ENCODE peak calls at places on chromosomes 1 and 21, in four cellular contexts. M is DMS 273 treated with DMSO at 0.1 percent for 48 hours, B is NAMALWA, O is astrocyte of the spinal cord. N is an unnamed sample.

GRCh38 chr1:151639466-151639865 is 27.6 kb downstream of the SNX27 start:
- DNase-seq in O (peak; percentile 32), M (no peak), B (no peak), N (no peak)

GRCh38 chr1:151871284-151872030 is 17.9 kb upstream of the THEM5 start:
- DNase-seq in O (no peak), B (no peak), M (no peak), N (no peak)

GRCh38 chr1:58460469-58460868 is 86.1 kb downstream of the OMA1 start:
- DNase-seq in M (no peak), B (peak; percentile 11), O (no peak), N (peak; percentile 14)

GRCh38 chr21:34077888-34078287 is 4.5 kb downstream of the MRPS6 start:
- DNase-seq in M (no peak), O (no peak), B (no peak), N (no peak)

GRCh38 chr21:38852278-38852677 is 46.5 kb downstream of the ETS2 start:
- DNase-seq in O (no peak), B (no peak), M (no peak), N (no peak)

GRCh38 chr1:227368009-227368408 is 49.7 kb upstream of the CDC42BPA start:
- DNase-seq in O (no peak), B (no peak), M (no peak), N (no peak)

GRCh38 chr1:63320024-63320799 is 2.2 kb upstream of the FOXD3 start:
- DNase-seq in B (no peak), O (no peak), M (no peak), N (peak; percentile 25)

GRCh38 chr1:234608720-234609527 is 1.1 kb downstream of the IRF2BP2 start:
- DNase-seq in B (peak; percentile 70), M (no peak), O (peak; percentile 65), N (no peak)

GRCh38 chr1:8094481-8095241 is 68.6 kb upstream of the ERRFI1 start:
- DNase-seq in O (peak; percentile 93), M (no peak), B (no peak), N (no peak)

GRCh38 chr1:201530741-201531521 is 8.0 kb upstream of the NAV1 start:
- DNase-seq in O (peak; percentile 85), B (peak; percentile 55), M (peak; percentile 65), N (peak; percentile 65)

GRCh38 chr1:64809309-64809708 is 64.4 kb downstream of the RAVER2 start:
- DNase-seq in B (no peak), M (no peak), O (no peak), N (no peak)

GRCh38 chr21:44547656-44548331 is 3.5 kb downstream of the KRTAP10-2 start:
- DNase-seq in M (no peak), O (no peak), B (no peak), N (no peak)

GRCh38 chr21:32886339-32886738 is 114.8 kb upstream of the PAXBP1 start:
- DNase-seq in O (no peak), M (no peak), B (no peak), N (no peak)

GRCh38 chr1:18929686-18930085 is 26.8 kb downstream of the IFFO2 start:
- DNase-seq in B (no peak), M (no peak), O (peak; percentile 70), N (no peak)

GRCh38 chr1:211517006-211517405 is 25.0 kb upstream of the RD3 start:
- DNase-seq in M (no peak), B (peak; percentile 58), O (no peak), N (no peak)

GRCh38 chr1:168135982-168136708 is 585 bp downstream of the GPR161 start:
- DNase-seq in O (no peak), M (no peak), B (no peak), N (no peak)

GRCh38 chr1:32774950-32775634 is 42.1 kb downstream of the YARS1 start:
- DNase-seq in M (peak; percentile 16), O (peak; percentile 80), B (no peak), N (no peak)

GRCh38 chr1:214658175-214658574 is 55.2 kb downstream of the CENPF start:
- DNase-seq in M (no peak), O (no peak), B (no peak), N (no peak)

GRCh38 chr1:31786366-31787060 is 22.4 kb upstream of the ADGRB2 start:
- DNase-seq in B (no peak), M (no peak), O (no peak), N (no peak)

GRCh38 chr1:21839337-21840037 is 27.4 kb downstream of the LDLRAD2 start:
- DNase-seq in M (no peak), B (no peak), O (no peak), N (no peak)

GRCh38 chr1:109261578-109261977 is 12.2 kb downstream of the CELSR2 start:
- DNase-seq in B (no peak), M (no peak), O (no peak), N (no peak)

GRCh38 chr1:39955547-39956539 is 898 bp downstream of the MFSD2A start:
- DNase-seq in B (peak; percentile 65), O (peak; percentile 63), M (peak; percentile 100), N (peak; percentile 28)

GRCh38 chr1:203548917-203549708 is 55.2 kb downstream of the OPTC start:
- DNase-seq in O (no peak), B (no peak), M (no peak), N (no peak)

GRCh38 chr1:40847023-40847740 is 15.0 kb downstream of the CITED4 start:
- DNase-seq in M (no peak), B (no peak), O (no peak), N (no peak)

GRCh38 chr1:67489643-67490042 is 59.4 kb upstream of the SERBP1 start:
- DNase-seq in B (peak; percentile 44), M (peak; percentile 53), O (peak; percentile 19), N (no peak)

GRCh38 chr21:42039470-42039901 is 29.3 kb upstream of the ZBTB21 start:
- DNase-seq in O (peak; percentile 28), B (no peak), M (peak; percentile 84), N (no peak)

GRCh38 chr21:42025392-42026071 is 15.4 kb upstream of the ZBTB21 start:
- DNase-seq in M (no peak), O (peak; percentile 54), B (no peak), N (no peak)

GRCh38 chr1:158836038-158836437 is 4.9 kb downstream of the MNDA start:
- DNase-seq in B (no peak), M (no peak), O (no peak), N (no peak)

GRCh38 chr1:91891969-91892368 is 6.0 kb upstream of the TGFBR3 start:
- DNase-seq in O (peak; percentile 24), M (no peak), B (no peak), N (no peak)

GRCh38 chr1:27971674-27972073 is 11.9 kb downstream of the XKR8 start:
- DNase-seq in B (no peak), O (no peak), M (peak; percentile 41), N (no peak)

GRCh38 chr1:229409616-229410369 is 24.1 kb downstream of the ACTA1 start:
- DNase-seq in M (no peak), B (no peak), O (no peak), N (no peak)

GRCh38 chr1:209207701-209208286 is 375.7 kb upstream of the CAMK1G start:
- DNase-seq in B (no peak), M (peak; percentile 30), O (peak; percentile 70), N (peak; percentile 10)

GRCh38 chr1:166164995-166165660 is 1.7 kb downstream of the FAM78B start:
- DNase-seq in B (no peak), M (peak; percentile 49), O (peak; percentile 61), N (no peak)

GRCh38 chr1:184387069-184387870 is 441 bp downstream of the C1orf21 start:
- DNase-seq in B (peak; percentile 9), M (no peak), O (peak; percentile 31), N (no peak)

GRCh38 chr1:42999308-42999707 is 40.6 kb upstream of the SLC2A1 start:
- DNase-seq in B (no peak), O (peak; percentile 17), M (no peak), N (no peak)

GRCh38 chr1:23664837-23665795 is 26.5 kb upstream of the RPL11 start:
- DNase-seq in M (peak; percentile 19), B (peak; percentile 82), O (peak; percentile 17), N (peak; percentile 16)

GRCh38 chr1:60388092-60388987 is 314.8 kb upstream of the C1orf87 start:
- DNase-seq in B (no peak), O (no peak), M (no peak), N (no peak)

GRCh38 chr21:45286671-45287437 is 841 bp downstream of the POFUT2 start:
- DNase-seq in M (no peak), O (no peak), B (no peak), N (no peak)

GRCh38 chr1:215421772-215422171 is 145.3 kb upstream of the KCTD3 start:
- DNase-seq in M (no peak), B (no peak), O (no peak), N (no peak)

GRCh38 chr1:176029609-176030008 is 177.5 kb downstream of the COP1 start:
- DNase-seq in B (no peak), M (no peak), O (no peak), N (no peak)